ENCODE peak calls at places on chromosomes 12 and 14, in five cellular contexts. One of them, this sample, is unnamed.

GRCh38 chr14:53539489-53540126 is 386.5 kb upstream of the DDHD1 start:
- DNase-seq in KBM-7: peak
- DNase-seq in activated CD4-positive, alpha-beta T cell treated with anti-CD3 and anti-CD28 coated beads for 48 hours: peak
- DNase-seq in activated CD8-positive, alpha-beta memory T cell treated with anti-CD3 and anti-CD28 coated beads for 24 hours: peak
- DNase-seq in cardiac muscle cell: peak
- DNase-seq in this sample: peak

GRCh38 chr14:31992051-31992450 is 85.1 kb upstream of the ARHGAP5 start:
- DNase-seq in KBM-7: no peak
- DNase-seq in activated CD4-positive, alpha-beta T cell treated with anti-CD3 and anti-CD28 coated beads for 48 hours: no peak
- DNase-seq in activated CD8-positive, alpha-beta memory T cell treated with anti-CD3 and anti-CD28 coated beads for 24 hours: no peak
- DNase-seq in cardiac muscle cell: no peak
- DNase-seq in this sample: peak

GRCh38 chr14:32438511-32438910 is 109.4 kb downstream of the AKAP6 start:
- DNase-seq in KBM-7: no peak
- DNase-seq in activated CD4-positive, alpha-beta T cell treated with anti-CD3 and anti-CD28 coated beads for 48 hours: no peak
- DNase-seq in activated CD8-positive, alpha-beta memory T cell treated with anti-CD3 and anti-CD28 coated beads for 24 hours: no peak
- DNase-seq in cardiac muscle cell: no peak
- DNase-seq in this sample: no peak

GRCh38 chr12:49626169-49626835 is 2.9 kb downstream of the PRPF40B start:
- DNase-seq in KBM-7: no peak
- DNase-seq in activated CD4-positive, alpha-beta T cell treated with anti-CD3 and anti-CD28 coated beads for 48 hours: peak
- DNase-seq in activated CD8-positive, alpha-beta memory T cell treated with anti-CD3 and anti-CD28 coated beads for 24 hours: peak
- DNase-seq in cardiac muscle cell: no peak
- DNase-seq in this sample: no peak

GRCh38 chr12:85825751-85826150 is 10.5 kb downstream of the RASSF9 start:
- DNase-seq in KBM-7: no peak
- DNase-seq in activated CD4-positive, alpha-beta T cell treated with anti-CD3 and anti-CD28 coated beads for 48 hours: no peak
- DNase-seq in activated CD8-positive, alpha-beta memory T cell treated with anti-CD3 and anti-CD28 coated beads for 24 hours: no peak
- DNase-seq in cardiac muscle cell: no peak
- DNase-seq in this sample: no peak

GRCh38 chr12:95337176-95337575 is 119.6 kb downstream of the VEZT start:
- DNase-seq in KBM-7: no peak
- DNase-seq in activated CD4-positive, alpha-beta T cell treated with anti-CD3 and anti-CD28 coated beads for 48 hours: no peak
- DNase-seq in activated CD8-positive, alpha-beta memory T cell treated with anti-CD3 and anti-CD28 coated beads for 24 hours: no peak
- DNase-seq in cardiac muscle cell: no peak
- DNase-seq in this sample: no peak

GRCh38 chr12:89662623-89663022 is 46.0 kb downstream of the ATP2B1 start:
- DNase-seq in KBM-7: no peak
- DNase-seq in activated CD4-positive, alpha-beta T cell treated with anti-CD3 and anti-CD28 coated beads for 48 hours: no peak
- DNase-seq in activated CD8-positive, alpha-beta memory T cell treated with anti-CD3 and anti-CD28 coated beads for 24 hours: no peak
- DNase-seq in cardiac muscle cell: peak
- DNase-seq in this sample: no peak

GRCh38 chr12:68336754-68337343 is 4.7 kb upstream of the MDM1 start:
- DNase-seq in KBM-7: no peak
- DNase-seq in activated CD4-positive, alpha-beta T cell treated with anti-CD3 and anti-CD28 coated beads for 48 hours: no peak
- DNase-seq in activated CD8-positive, alpha-beta memory T cell treated with anti-CD3 and anti-CD28 coated beads for 24 hours: no peak
- DNase-seq in cardiac muscle cell: no peak
- DNase-seq in this sample: no peak

GRCh38 chr12:106861984-106862894 is 87.8 kb downstream of the RIC8B start:
- DNase-seq in KBM-7: no peak
- DNase-seq in activated CD4-positive, alpha-beta T cell treated with anti-CD3 and anti-CD28 coated beads for 48 hours: no peak
- DNase-seq in activated CD8-positive, alpha-beta memory T cell treated with anti-CD3 and anti-CD28 coated beads for 24 hours: no peak
- DNase-seq in cardiac muscle cell: no peak
- DNase-seq in this sample: no peak

This sample was measured in MG63.